ENCODE peak calls at places on chromosomes 6 and 20, in four cellular contexts. One of them, this sample, is unnamed.

GRCh38 chr6:33748851-33749250 is 2.1 kb upstream of the IP6K3 start:
- DNase-seq in effector memory CD8-positive, alpha-beta T cell: no peak
- DNase-seq in H9: no peak
- DNase-seq in NCI-H1417: no peak
- DNase-seq in this sample: no peak

GRCh38 chr6:133411757-133412156 is 170.6 kb downstream of the EYA4 start:
- DNase-seq in H9: no peak
- DNase-seq in NCI-H1417: no peak
- DNase-seq in effector memory CD8-positive, alpha-beta T cell: no peak
- DNase-seq in this sample: no peak

GRCh38 chr20:59835448-59836395 is 97.7 kb downstream of the SYCP2 start:
- DNase-seq in NCI-H1417: peak
- DNase-seq in effector memory CD8-positive, alpha-beta T cell: no peak
- DNase-seq in H9: peak
- DNase-seq in this sample: no peak

GRCh38 chr20:46951405-46951804 is 56.8 kb downstream of the EYA2 start:
- DNase-seq in NCI-H1417: no peak
- DNase-seq in H9: no peak
- DNase-seq in effector memory CD8-positive, alpha-beta T cell: no peak
- DNase-seq in this sample: peak

GRCh38 chr20:44780226-44780625 is 30.1 kb downstream of the RIMS4 start:
- DNase-seq in NCI-H1417: no peak
- DNase-seq in effector memory CD8-positive, alpha-beta T cell: peak
- DNase-seq in H9: peak
- DNase-seq in this sample: peak

GRCh38 chr20:46681032-46681854 is 8.0 kb downstream of the TP53RK start:
- DNase-seq in effector memory CD8-positive, alpha-beta T cell: peak
- DNase-seq in NCI-H1417: peak
- DNase-seq in H9: peak
- DNase-seq in this sample: peak

GRCh38 chr6:53431704-53432103 is 83.0 kb upstream of the ELOVL5 start:
- DNase-seq in H9: no peak
- DNase-seq in NCI-H1417: no peak
- DNase-seq in effector memory CD8-positive, alpha-beta T cell: no peak
- DNase-seq in this sample: no peak

GRCh38 chr20:59819496-59820203 is 113.8 kb downstream of the SYCP2 start:
- DNase-seq in effector memory CD8-positive, alpha-beta T cell: no peak
- DNase-seq in NCI-H1417: no peak
- DNase-seq in H9: peak
- DNase-seq in this sample: no peak

GRCh38 chr6:53103993-53104675 is 38.9 kb downstream of the FBXO9 start:
- DNase-seq in H9: no peak
- DNase-seq in effector memory CD8-positive, alpha-beta T cell: no peak
- DNase-seq in NCI-H1417: no peak
- DNase-seq in this sample: no peak

GRCh38 chr6:90401933-90402830 is 105.5 kb upstream of the BACH2 start:
- DNase-seq in NCI-H1417: no peak
- DNase-seq in effector memory CD8-positive, alpha-beta T cell: peak
- DNase-seq in H9: no peak
- DNase-seq in this sample: peak

GRCh38 chr20:41393705-41394066 is 27.1 kb upstream of the EMILIN3 start:
- DNase-seq in effector memory CD8-positive, alpha-beta T cell: no peak
- DNase-seq in H9: no peak
- DNase-seq in NCI-H1417: no peak
- DNase-seq in this sample: no peak

GRCh38 chr6:41071923-41072835 is at the start of gene OARD1:
- DNase-seq in effector memory CD8-positive, alpha-beta T cell: peak
- DNase-seq in H9: peak
- DNase-seq in NCI-H1417: peak
- DNase-seq in this sample: peak

GRCh38 chr6:113858067-113858604 is 991 bp downstream of the MARCKS start:
- DNase-seq in H9: peak
- DNase-seq in NCI-H1417: peak
- DNase-seq in effector memory CD8-positive, alpha-beta T cell: no peak
- DNase-seq in this sample: peak

GRCh38 chr6:41732601-41733348 is 2.6 kb downstream of the TFEB start:
- DNase-seq in effector memory CD8-positive, alpha-beta T cell: peak
- DNase-seq in H9: no peak
- DNase-seq in NCI-H1417: no peak
- DNase-seq in this sample: peak

GRCh38 chr6:136738178-136739057 is 53.9 kb downstream of the MAP3K5 start:
- DNase-seq in NCI-H1417: no peak
- DNase-seq in H9: no peak
- DNase-seq in effector memory CD8-positive, alpha-beta T cell: no peak
- DNase-seq in this sample: no peak

GRCh38 chr6:142773324-142773723 is 171.7 kb downstream of the HIVEP2 start:
- DNase-seq in H9: no peak
- DNase-seq in effector memory CD8-positive, alpha-beta T cell: no peak
- DNase-seq in NCI-H1417: no peak
- DNase-seq in this sample: peak

GRCh38 chr6:105678516-105678915 is 275.6 kb upstream of the PREP start:
- DNase-seq in effector memory CD8-positive, alpha-beta T cell: no peak
- DNase-seq in NCI-H1417: no peak
- DNase-seq in H9: no peak
- DNase-seq in this sample: no peak

GRCh38 chr6:7505196-7505699 is 36.2 kb upstream of the DSP start:
- DNase-seq in effector memory CD8-positive, alpha-beta T cell: no peak
- DNase-seq in H9: peak
- DNase-seq in NCI-H1417: peak
- DNase-seq in this sample: peak

GRCh38 chr20:2706688-2707352 is 14.2 kb downstream of the EBF4 start:
- DNase-seq in H9: no peak
- DNase-seq in NCI-H1417: no peak
- DNase-seq in effector memory CD8-positive, alpha-beta T cell: no peak
- DNase-seq in this sample: no peak

GRCh38 chr6:134447883-134448387 is 130.0 kb upstream of the SGK1 start:
- DNase-seq in NCI-H1417: no peak
- DNase-seq in H9: no peak
- DNase-seq in effector memory CD8-positive, alpha-beta T cell: no peak
- DNase-seq in this sample: no peak

GRCh38 chr6:16481680-16482079 is 243.3 kb downstream of the GMPR start:
- DNase-seq in NCI-H1417: no peak
- DNase-seq in effector memory CD8-positive, alpha-beta T cell: peak
- DNase-seq in H9: no peak
- DNase-seq in this sample: peak

GRCh38 chr6:113065606-113066005 is 718.5 kb downstream of the RFPL4B start:
- DNase-seq in H9: no peak
- DNase-seq in effector memory CD8-positive, alpha-beta T cell: no peak
- DNase-seq in NCI-H1417: no peak
- DNase-seq in this sample: no peak

GRCh38 chr20:63153254-63154221 is 62.4 kb downstream of the YTHDF1 start:
- DNase-seq in NCI-H1417: no peak
- DNase-seq in effector memory CD8-positive, alpha-beta T cell: no peak
- DNase-seq in H9: no peak
- DNase-seq in this sample: no peak

GRCh38 chr6:26205625-26206574 is 118.7 kb downstream of the HFE start:
- DNase-seq in effector memory CD8-positive, alpha-beta T cell: no peak
- DNase-seq in NCI-H1417: peak
- DNase-seq in H9: no peak
- DNase-seq in this sample: no peak

GRCh38 chr6:70370496-70370895 is 42.8 kb upstream of the FAM135A start:
- DNase-seq in H9: no peak
- DNase-seq in NCI-H1417: no peak
- DNase-seq in effector memory CD8-positive, alpha-beta T cell: no peak
- DNase-seq in this sample: no peak

GRCh38 chr6:145880361-145880760 is 65.8 kb upstream of the FBXO30 start:
- DNase-seq in effector memory CD8-positive, alpha-beta T cell: no peak
- DNase-seq in NCI-H1417: no peak
- DNase-seq in H9: no peak
- DNase-seq in this sample: no peak

GRCh38 chr6:47288245-47289090 is 21.2 kb downstream of the TNFRSF21 start:
- DNase-seq in effector memory CD8-positive, alpha-beta T cell: no peak
- DNase-seq in NCI-H1417: peak
- DNase-seq in H9: no peak
- DNase-seq in this sample: no peak

GRCh38 chr6:13480631-13481501 is 6.5 kb downstream of the GFOD1 start:
- DNase-seq in effector memory CD8-positive, alpha-beta T cell: no peak
- DNase-seq in H9: no peak
- DNase-seq in NCI-H1417: no peak
- DNase-seq in this sample: no peak

GRCh38 chr20:62065669-62066338 is at the start of gene TAF4:
- DNase-seq in H9: peak
- DNase-seq in NCI-H1417: peak
- DNase-seq in effector memory CD8-positive, alpha-beta T cell: peak
- DNase-seq in this sample: peak

GRCh38 chr6:27893059-27893835 is 18.9 kb downstream of the OR2B2 start:
- DNase-seq in H9: peak
- DNase-seq in effector memory CD8-positive, alpha-beta T cell: peak
- DNase-seq in NCI-H1417: peak
- DNase-seq in this sample: peak

GRCh38 chr6:47416396-47417345 is 60.9 kb upstream of the CD2AP start:
- DNase-seq in H9: no peak
- DNase-seq in NCI-H1417: no peak
- DNase-seq in effector memory CD8-positive, alpha-beta T cell: no peak
- DNase-seq in this sample: no peak

GRCh38 chr6:16471898-16472297 is 233.5 kb downstream of the GMPR start:
- DNase-seq in effector memory CD8-positive, alpha-beta T cell: no peak
- DNase-seq in H9: no peak
- DNase-seq in NCI-H1417: no peak
- DNase-seq in this sample: no peak

GRCh38 chr6:133768656-133769295 is 120.1 kb upstream of the TCF21 start:
- DNase-seq in H9: no peak
- DNase-seq in effector memory CD8-positive, alpha-beta T cell: no peak
- DNase-seq in NCI-H1417: no peak
- DNase-seq in this sample: no peak

GRCh38 chr20:25083773-25084615 is 2.1 kb upstream of the VSX1 start:
- DNase-seq in H9: peak
- DNase-seq in effector memory CD8-positive, alpha-beta T cell: peak
- DNase-seq in NCI-H1417: no peak
- DNase-seq in this sample: peak

GRCh38 chr20:33211817-33212424 is 5.2 kb upstream of the BPIFA3 start:
- DNase-seq in effector memory CD8-positive, alpha-beta T cell: no peak
- DNase-seq in H9: peak
- DNase-seq in NCI-H1417: peak
- DNase-seq in this sample: peak

GRCh38 chr6:26330835-26331808 is 33.9 kb upstream of the BTN3A2 start:
- DNase-seq in effector memory CD8-positive, alpha-beta T cell: peak
- DNase-seq in H9: peak
- DNase-seq in NCI-H1417: no peak
- DNase-seq in this sample: peak

GRCh38 chr6:69917834-69918233 is 51.5 kb downstream of the COL19A1 start:
- DNase-seq in NCI-H1417: no peak
- DNase-seq in effector memory CD8-positive, alpha-beta T cell: no peak
- DNase-seq in H9: no peak
- DNase-seq in this sample: peak

GRCh38 chr6:161164182-161164625 is 109.7 kb downstream of the AGPAT4 start:
- DNase-seq in effector memory CD8-positive, alpha-beta T cell: no peak
- DNase-seq in NCI-H1417: no peak
- DNase-seq in H9: no peak
- DNase-seq in this sample: no peak

GRCh38 chr6:290111-290932 is 2.0 kb upstream of the DUSP22 start:
- DNase-seq in NCI-H1417: no peak
- DNase-seq in effector memory CD8-positive, alpha-beta T cell: no peak
- DNase-seq in H9: no peak
- DNase-seq in this sample: no peak

This sample was measured in activated CD8-positive, alpha-beta T cell treated with anti-CD3 and anti-CD28 coated beads for 36 hours.